ENCODE peak calls at places on chromosomes 13 and 19, in ten cellular contexts. Z is IMR-90, T is breast epithelium, H is colonic mucosa, N is H9, B is tibial artery, S is left ventricle myocardium inferior, G is fibroblast of lung, Y is endodermal cell, R is cardiac muscle cell. E is an unnamed sample.

GRCh38 chr19:45455707-45456499 is 11.9 kb upstream of the FOSB start:
- DNase-seq in Z (peak; percentile 99), T (peak; percentile 98), H (peak; percentile 91), N (peak; percentile 96), B (peak; percentile 92), S (peak; percentile 85), G (peak; percentile 100), Y (peak; percentile 97), R (peak; percentile 87), E (peak; percentile 92)

GRCh38 chr13:42883771-42884170 is 102.4 kb downstream of the FAM216B start:
- DNase-seq in Z (peak; percentile 33), T (no peak), H (peak; percentile 23), N (no peak), B (no peak), S (no peak), G (peak; percentile 18), Y (peak; percentile 56), R (peak; percentile 49), E (no peak)

GRCh38 chr19:2212861-2213711 is 23.0 kb downstream of the PLEKHJ1 start:
- DNase-seq in Z (no peak), T (no peak), H (peak; percentile 84), N (no peak), B (no peak), S (no peak), G (no peak), Y (no peak), R (no peak), E (no peak)

GRCh38 chr19:6686628-6686975 is 16.6 kb upstream of the TNFSF14 start:
- DNase-seq in Z (no peak), T (no peak), H (no peak), N (no peak), B (no peak), S (no peak), G (no peak), Y (no peak), R (no peak), E (no peak)

GRCh38 chr19:574658-575526 is 2.5 kb downstream of the BSG start:
- DNase-seq in Z (peak; percentile 59), T (no peak), H (peak; percentile 36), N (no peak), B (no peak), S (peak; percentile 75), G (peak; percentile 67), Y (peak; percentile 59), R (peak; percentile 30), E (no peak)

GRCh38 chr19:14814982-14815381 is 20.0 kb downstream of the OR7A5 start:
- DNase-seq in Z (no peak), T (no peak), H (no peak), N (no peak), B (no peak), S (no peak), G (no peak), Y (no peak), R (no peak), E (no peak)

GRCh38 chr13:60431108-60431700 is 34.2 kb downstream of the TDRD3 start:
- DNase-seq in Z (peak; percentile 72), T (no peak), H (no peak), N (no peak), B (no peak), S (no peak), G (peak; percentile 58), Y (no peak), R (peak; percentile 73), E (no peak)

GRCh38 chr19:37855098-37855497 is 51.3 kb downstream of the WDR87 start:
- DNase-seq in Z (peak; percentile 17), T (peak; percentile 20), H (peak; percentile 39), N (no peak), B (no peak), S (peak; percentile 32), G (peak; percentile 70), Y (no peak), R (no peak), E (no peak)

GRCh38 chr19:49167857-49168409 is 10.3 kb downstream of the TRPM4 start:
- DNase-seq in Z (no peak), T (no peak), H (no peak), N (no peak), B (no peak), S (no peak), G (no peak), Y (no peak), R (no peak), E (no peak)

GRCh38 chr19:18387395-18387794 is 1.4 kb downstream of the GDF15 start:
- DNase-seq in Z (no peak), T (no peak), H (no peak), N (no peak), B (no peak), S (no peak), G (no peak), Y (no peak), R (no peak), E (no peak)

GRCh38 chr19:18390075-18390909 is 4.3 kb downstream of the GDF15 start:
- DNase-seq in Z (no peak), T (no peak), H (no peak), N (no peak), B (no peak), S (no peak), G (no peak), Y (no peak), R (no peak), E (no peak)

GRCh38 chr19:18388328-18389094 is 2.6 kb downstream of the GDF15 start:
- DNase-seq in Z (no peak), T (peak; percentile 55), H (peak; percentile 88), N (peak; percentile 88), B (peak; percentile 76), S (peak; percentile 83), G (peak; percentile 50), Y (peak; percentile 96), R (peak; percentile 82), E (peak; percentile 40)

GRCh38 chr19:18389736-18390074 is 3.7 kb downstream of the GDF15 start:
- DNase-seq in Z (no peak), T (no peak), H (no peak), N (no peak), B (no peak), S (no peak), G (no peak), Y (no peak), R (no peak), E (no peak)

DNA sequence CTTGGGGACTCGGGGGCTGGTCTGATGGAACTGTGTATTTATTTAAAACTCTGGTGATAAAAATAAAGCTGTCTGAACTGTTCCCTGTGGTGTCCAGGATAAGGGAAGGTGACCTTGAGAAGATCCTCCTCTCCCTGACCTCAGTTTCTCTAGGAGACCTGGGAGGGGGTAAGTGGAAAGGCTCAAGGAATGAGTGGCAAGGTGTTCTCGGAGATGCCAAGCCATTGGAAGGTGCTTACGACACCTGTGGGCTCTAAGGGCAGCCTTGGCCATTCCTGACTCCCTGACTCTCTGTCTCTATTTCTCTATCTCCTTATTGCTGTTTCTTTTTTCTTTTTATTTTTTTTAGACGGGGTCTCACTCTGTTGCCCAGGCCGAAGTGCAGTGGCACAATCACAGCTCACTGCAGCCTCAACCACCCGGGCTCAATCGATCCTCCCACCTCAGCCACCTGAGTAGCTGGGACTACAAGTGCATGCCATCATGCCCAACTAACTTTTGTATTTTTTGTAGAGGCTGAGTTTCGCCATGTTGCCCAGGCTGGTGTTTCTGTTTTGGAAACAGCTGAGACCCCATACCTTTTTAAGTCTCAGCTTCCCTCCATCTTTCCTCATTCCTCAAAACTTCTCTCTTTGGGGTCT is 3.3 kb downstream of the GDF15 start:
- DNase-seq in Z (no peak), T (no peak), H (no peak), N (no peak), B (no peak), S (no peak), G (no peak), Y (no peak), R (no peak), E (no peak)
- H3K4me1 ChIP-seq in Z (peaks cover 9% of the 10 kb centered on the region), T (no peaks in the 10 kb centered on the region), H (no peaks in the 10 kb centered on the region), N (no peaks in the 10 kb centered on the region), B (no peaks in the 10 kb centered on the region), S (peaks cover 34% of the 10 kb centered on the region), G (peaks cover 5% of the 10 kb centered on the region), Y (no peaks in the 10 kb centered on the region), R (no peaks in the 10 kb centered on the region), E (peaks cover 3% of the 10 kb centered on the region)

GRCh38 chr13:33265607-33266006 is 19.9 kb downstream of the STARD13 start:
- DNase-seq in Z (no peak), T (no peak), H (no peak), N (no peak), B (no peak), S (no peak), G (no peak), Y (no peak), R (no peak), E (no peak)
- H3K27ac ChIP-seq in Z (no peak overlapping the region), T (no peak overlapping the region), H (no peak overlapping the region), N (no peak overlapping the region), B (no peak overlapping the region), S (peak overlapping the region; percentile 88), G (no peak overlapping the region), Y (no peak overlapping the region), R (no peak overlapping the region), E (no peak overlapping the region)

DNA sequence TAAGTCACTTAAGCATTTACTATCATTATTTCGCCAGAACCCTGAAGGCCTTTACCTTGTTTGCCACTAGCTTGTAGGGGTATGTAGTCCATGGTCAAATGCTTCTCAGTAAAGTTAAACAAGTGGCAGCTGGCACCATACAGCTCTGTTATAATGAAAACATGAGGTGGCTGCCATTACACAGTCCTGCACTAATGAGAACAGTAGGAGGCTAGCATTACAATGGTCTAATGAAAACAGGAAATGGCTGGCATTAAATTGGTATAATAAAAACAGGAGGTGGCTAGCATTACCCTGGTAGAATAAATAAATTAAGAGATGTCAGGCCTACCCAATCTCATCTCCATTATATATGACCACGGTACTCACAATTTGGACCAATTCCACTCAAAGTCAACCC is 107.5 kb downstream of the PCDH17 start:
- DNase-seq in Z (no peak), T (no peak), H (no peak), N (no peak), B (no peak), S (no peak), G (no peak), Y (no peak), R (no peak), E (no peak)
- TF ChIP-seq CTCF in Z (no peak), T (no peak), H (no peak), N (no peak), B (no peak), S (no peak), G (no peak), Y (no peak), R (no peak), E (no peak)

GRCh38 chr19:20256606-20257005 is 89.6 kb downstream of the ZNF486 start:
- DNase-seq in Z (no peak), T (no peak), H (no peak), N (no peak), B (no peak), S (no peak), G (no peak), Y (no peak), R (no peak), E (no peak)

GRCh38 chr19:20254151-20254550 is 87.1 kb downstream of the ZNF486 start:
- DNase-seq in Z (no peak), T (no peak), H (no peak), N (no peak), B (no peak), S (no peak), G (no peak), Y (no peak), R (no peak), E (no peak)

GRCh38 chr19:20247016-20247683 is 80.1 kb downstream of the ZNF486 start:
- DNase-seq in Z (no peak), T (no peak), H (no peak), N (peak; percentile 59), B (no peak), S (peak; percentile 16), G (peak; percentile 1), Y (peak; percentile 84), R (peak; percentile 59), E (no peak)

GRCh38 chr19:20245309-20245708 is 78.3 kb downstream of the ZNF486 start:
- DNase-seq in Z (no peak), T (no peak), H (no peak), N (no peak), B (no peak), S (no peak), G (no peak), Y (no peak), R (no peak), E (no peak)

GRCh38 chr19:20250627-20251026 is 83.6 kb downstream of the ZNF486 start:
- DNase-seq in Z (no peak), T (no peak), H (no peak), N (no peak), B (no peak), S (no peak), G (no peak), Y (no peak), R (no peak), E (no peak)
- H3K4me1 ChIP-seq in Z (no peaks in the 10 kb centered on the region), T (no peaks in the 10 kb centered on the region), H (no peaks in the 10 kb centered on the region), N (no peaks in the 10 kb centered on the region), B (no peaks in the 10 kb centered on the region), S (no peaks in the 10 kb centered on the region), G (no peaks in the 10 kb centered on the region), Y (peaks cover 7% of the 10 kb centered on the region), R (peaks cover 5% of the 10 kb centered on the region), E (no peaks in the 10 kb centered on the region)

E was measured in thoracic aorta.